ENCODE peak calls at places on chromosomes 1 and 21, in four cellular contexts. One of them, this sample, is unnamed.
A peak's percentile ranks its signal among the peaks of the same experiment; 100 is the strongest.

GRCh38 chr1:31437433-31438037 is 24.5 kb downstream of the SERINC2 start:
- DNase-seq in stimulated activated CD4-positive, alpha-beta T cell treated with anti-CD3 and anti-CD28 coated beads, TNF-alpha, amount 100 ng/mL, for 1 hour: no peak
- DNase-seq in left colon: no peak
- DNase-seq in posterior cingulate gyrus: no peak
- DNase-seq in this sample: no peak

GRCh38 chr1:118993712-118994049 is 5.5 kb upstream of the TBX15 start:
- DNase-seq in posterior cingulate gyrus: no peak
- DNase-seq in stimulated activated CD4-positive, alpha-beta T cell treated with anti-CD3 and anti-CD28 coated beads, TNF-alpha, amount 100 ng/mL, for 1 hour: no peak
- DNase-seq in left colon: no peak
- DNase-seq in this sample: no peak

GRCh38 chr1:206685256-206685748 is 597 bp downstream of the MAPKAPK2 start:
- DNase-seq in left colon: peak; percentile 49
- DNase-seq in stimulated activated CD4-positive, alpha-beta T cell treated with anti-CD3 and anti-CD28 coated beads, TNF-alpha, amount 100 ng/mL, for 1 hour: peak; percentile 29
- DNase-seq in posterior cingulate gyrus: no peak
- DNase-seq in this sample: peak; percentile 22

GRCh38 chr21:33648555-33648954 is 6.3 kb downstream of the ITSN1 start:
- DNase-seq in stimulated activated CD4-positive, alpha-beta T cell treated with anti-CD3 and anti-CD28 coated beads, TNF-alpha, amount 100 ng/mL, for 1 hour: no peak
- DNase-seq in posterior cingulate gyrus: no peak
- DNase-seq in left colon: no peak
- DNase-seq in this sample: no peak

GRCh38 chr1:152035406-152036315 is 1.1 kb downstream of the S100A11 start:
- DNase-seq in left colon: peak; percentile 39
- DNase-seq in stimulated activated CD4-positive, alpha-beta T cell treated with anti-CD3 and anti-CD28 coated beads, TNF-alpha, amount 100 ng/mL, for 1 hour: no peak
- DNase-seq in posterior cingulate gyrus: no peak
- DNase-seq in this sample: no peak

GRCh38 chr21:34021726-34022125 is 51.7 kb upstream of the MRPS6 start:
- DNase-seq in posterior cingulate gyrus: no peak
- DNase-seq in left colon: no peak
- DNase-seq in stimulated activated CD4-positive, alpha-beta T cell treated with anti-CD3 and anti-CD28 coated beads, TNF-alpha, amount 100 ng/mL, for 1 hour: no peak
- DNase-seq in this sample: no peak

GRCh38 chr1:162625624-162626023 is 6.6 kb upstream of the DDR2 start:
- DNase-seq in left colon: no peak
- DNase-seq in posterior cingulate gyrus: no peak
- DNase-seq in stimulated activated CD4-positive, alpha-beta T cell treated with anti-CD3 and anti-CD28 coated beads, TNF-alpha, amount 100 ng/mL, for 1 hour: no peak
- DNase-seq in this sample: no peak

GRCh38 chr1:21520899-21521716 is 11.9 kb downstream of the ALPL start:
- DNase-seq in posterior cingulate gyrus: no peak
- DNase-seq in stimulated activated CD4-positive, alpha-beta T cell treated with anti-CD3 and anti-CD28 coated beads, TNF-alpha, amount 100 ng/mL, for 1 hour: no peak
- DNase-seq in left colon: no peak
- DNase-seq in this sample: no peak

GRCh38 chr1:185668013-185668412 is 66.2 kb upstream of the HMCN1 start:
- DNase-seq in posterior cingulate gyrus: no peak
- DNase-seq in stimulated activated CD4-positive, alpha-beta T cell treated with anti-CD3 and anti-CD28 coated beads, TNF-alpha, amount 100 ng/mL, for 1 hour: no peak
- DNase-seq in left colon: no peak
- DNase-seq in this sample: no peak